ENCODE peak calls at places on chromosomes 12 and 14, in five cellular contexts. X, L, K, D and Z are unnamed samples.

GRCh38 chr14:23112359-23113178 is 6.5 kb downstream of the CEBPE start:
- DNase-seq in K (no peak), L (no peak), X (no peak), D (no peak), Z (no peak)

GRCh38 chr12:38823743-38824142 is 81.6 kb downstream of the CPNE8 start:
- DNase-seq in D (no peak), K (no peak), L (no peak), X (no peak), Z (no peak)

GRCh38 chr12:91406920-91407341 is 224.3 kb upstream of the DCN start:
- DNase-seq in L (peak; percentile 20), K (peak; percentile 76), D (no peak), X (no peak), Z (no peak)

GRCh38 chr14:72740966-72741835 is 152.7 kb downstream of the DPF3 start:
- DNase-seq in K (no peak), X (no peak), L (no peak), D (no peak), Z (peak; percentile 16)

GRCh38 chr14:33463731-33464130 is 487.1 kb downstream of the EGLN3 start:
- DNase-seq in D (no peak), K (no peak), L (no peak), X (no peak), Z (no peak)

GRCh38 chr14:77302926-77303325 is 17.8 kb downstream of the POMT2 start:
- DNase-seq in L (peak; percentile 94), K (peak; percentile 33), D (no peak), X (no peak), Z (no peak)

GRCh38 chr14:65433157-65433556 is 20.6 kb downstream of the FUT8 start:
- DNase-seq in X (no peak), K (peak; percentile 31), D (no peak), L (no peak), Z (no peak)

GRCh38 chr12:64392221-64392620 is 1.7 kb upstream of the C12orf56 start:
- DNase-seq in L (peak; percentile 54), D (no peak), X (no peak), K (peak; percentile 57), Z (no peak)

GRCh38 chr12:22477894-22478287 is 66.5 kb downstream of the C2CD5 start:
- DNase-seq in D (no peak), K (peak; percentile 12), X (no peak), L (no peak), Z (no peak)

GRCh38 chr12:50314629-50315312 is 31.5 kb upstream of the LIMA1 start:
- DNase-seq in D (no peak), L (peak; percentile 54), X (no peak), K (peak; percentile 49), Z (no peak)

GRCh38 chr12:52573743-52574142 is at the start of gene KRT74:
- DNase-seq in X (no peak), K (no peak), D (no peak), L (no peak), Z (no peak)

GRCh38 chr12:89238593-89238992 is 113.7 kb downstream of the DUSP6 start:
- DNase-seq in X (no peak), L (no peak), K (no peak), D (no peak), Z (no peak)

GRCh38 chr12:116759783-116760581 is 21.9 kb downstream of the RNFT2 start:
- DNase-seq in D (no peak), L (no peak), X (peak; percentile 41), K (no peak), Z (no peak)

GRCh38 chr14:39426605-39427004 is 5.6 kb downstream of the FBXO33 start:
- DNase-seq in D (no peak), K (peak; percentile 35), L (no peak), X (no peak), Z (no peak)

GRCh38 chr12:100399095-100399494 is 42.2 kb downstream of the SLC17A8 start:
- DNase-seq in K (no peak), L (no peak), X (peak; percentile 70), D (no peak), Z (no peak)

GRCh38 chr12:49244161-49244560 is 20.7 kb upstream of the TUBA1C start:
- DNase-seq in K (no peak), D (no peak), L (no peak), X (no peak), Z (no peak)

GRCh38 chr14:38791862-38792261 is 311.2 kb downstream of the SEC23A start:
- DNase-seq in L (no peak), X (no peak), D (no peak), K (no peak), Z (no peak)

GRCh38 chr12:79337891-79338290 is 352.9 kb downstream of the PAWR start:
- DNase-seq in X (no peak), L (no peak), D (no peak), K (no peak), Z (no peak)

GRCh38 chr14:74409441-74409840 is 16.6 kb downstream of the SYNDIG1L start:
- DNase-seq in K (no peak), X (no peak), D (no peak), L (no peak), Z (no peak)

GRCh38 chr12:84807249-84807648 is 105.3 kb downstream of the SLC6A15 start:
- DNase-seq in L (no peak), D (no peak), X (no peak), K (no peak), Z (no peak)

GRCh38 chr14:33556382-33557121 is 394.3 kb downstream of the EGLN3 start:
- DNase-seq in X (no peak), K (no peak), L (no peak), D (no peak), Z (no peak)

GRCh38 chr12:21324551-21324950 is 10.2 kb downstream of the SLCO1A2 start:
- DNase-seq in L (no peak), D (no peak), X (no peak), K (no peak), Z (no peak)

GRCh38 chr12:110591508-110592051 is 8.5 kb upstream of the PPTC7 start:
- DNase-seq in K (no peak), D (no peak), L (no peak), X (no peak), Z (no peak)

GRCh38 chr14:29650554-29651269 is 276.9 kb downstream of the PRKD1 start:
- DNase-seq in X (no peak), L (no peak), K (no peak), D (no peak), Z (no peak)

GRCh38 chr14:90546767-90547166 is 149.9 kb downstream of the CALM1 start:
- DNase-seq in L (no peak), K (no peak), X (no peak), D (no peak), Z (no peak)

GRCh38 chr12:76515271-76515670 is 44.3 kb downstream of the OSBPL8 start:
- DNase-seq in K (no peak), D (no peak), L (no peak), X (no peak), Z (no peak)
- TF ChIP-seq CTCF in K (no peak), D (no peak), L (no peak), X (no peak), Z (no peak)

DNA sequence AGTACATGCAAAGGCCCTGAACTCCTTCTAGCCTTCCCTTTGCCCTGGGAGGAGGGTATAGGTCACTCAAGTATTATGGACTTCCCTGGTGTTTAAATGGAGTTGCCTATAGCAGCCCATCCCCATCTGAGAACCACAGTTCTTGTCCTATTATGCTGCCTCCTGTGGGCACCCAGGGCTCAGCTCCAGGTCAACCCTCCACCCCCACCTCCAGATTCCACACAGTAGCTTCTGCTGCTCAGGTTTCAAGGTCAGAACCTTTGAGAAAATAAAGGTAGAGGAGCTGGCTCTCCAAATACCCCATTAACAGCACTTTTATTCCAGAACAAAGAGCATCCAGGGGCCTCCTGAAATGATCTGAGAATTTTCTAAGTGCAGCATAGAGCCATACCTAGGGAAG is 57.4 kb downstream of the ACTN1 start:
- DNase-seq in L (no peak), K (no peak), X (no peak), D (no peak), Z (no peak)
- TF ChIP-seq CTCF in L (no peak), K (no peak), X (no peak), D (no peak), Z (no peak)

GRCh38 chr14:75427126-75427481 is 718 bp upstream of the JDP2 start:
- DNase-seq in K (peak; percentile 43), X (no peak), L (no peak), D (peak; percentile 84), Z (no peak)

GRCh38 chr14:75428230-75429104 is 645 bp downstream of the JDP2 start:
- DNase-seq in X (peak; percentile 30), L (peak; percentile 46), D (peak; percentile 91), K (peak; percentile 20), Z (peak; percentile 45)

GRCh38 chr14:75426332-75427125 is 1.3 kb upstream of the JDP2 start:
- DNase-seq in X (no peak), D (no peak), K (peak; percentile 84), L (no peak), Z (no peak)

GRCh38 chr14:75429562-75429961 is 1.7 kb downstream of the JDP2 start:
- DNase-seq in K (no peak), X (no peak), D (no peak), L (no peak), Z (no peak)

GRCh38 chr14:75427482-75428229 is at the start of gene JDP2:
- DNase-seq in K (peak; percentile 70), X (peak; percentile 72), D (peak; percentile 99), L (peak; percentile 64), Z (peak; percentile 89)
- TF ChIP-seq CTCF in K (no peak), X (no peak), D (no peak), L (no peak), Z (no peak)

GRCh38 chr12:121010860-121011259 is 5.4 kb downstream of the C12orf43 start:
- DNase-seq in X (no peak), D (no peak), L (no peak), K (no peak), Z (no peak)

GRCh38 chr12:121011820-121012219 is 4.5 kb downstream of the C12orf43 start:
- DNase-seq in L (no peak), X (no peak), D (no peak), K (no peak), Z (no peak)

GRCh38 chr12:121008347-121009098 is 7.8 kb downstream of the C12orf43 start:
- DNase-seq in D (no peak), K (no peak), L (no peak), X (no peak), Z (no peak)

GRCh38 chr12:121013715-121014114 is 2.6 kb downstream of the C12orf43 start:
- DNase-seq in D (no peak), X (no peak), K (no peak), L (no peak), Z (no peak)

GRCh38 chr12:121009744-121010143 is 6.5 kb downstream of the C12orf43 start:
- DNase-seq in D (no peak), X (peak; percentile 47), K (no peak), L (peak; percentile 70), Z (no peak)
- TF ChIP-seq CTCF in D (no peak), X (peak; percentile 23), K (no peak), L (peak; percentile 83), Z (peak; percentile 47)